ENCODE peak calls at places on chromosomes 1 and 21, in four cellular contexts. R, L, C and K are unnamed samples.

GRCh38 chr1:58931761-58932160 is 147.9 kb upstream of the JUN start:
- DNase-seq in R (no peak), L (no peak), C (no peak), K (no peak)

GRCh38 chr1:42674682-42675081 is 7.5 kb upstream of the YBX1 start:
- DNase-seq in R (no peak), L (no peak), C (no peak), K (no peak)

GRCh38 chr1:210477328-210477924 is 148.7 kb downstream of the HHAT start:
- DNase-seq in R (peak), L (peak), C (no peak), K (no peak)

GRCh38 chr1:237316352-237316751 is 274.4 kb downstream of the RYR2 start:
- DNase-seq in R (no peak), L (no peak), C (no peak), K (no peak)

GRCh38 chr1:179016694-179017382 is 8.9 kb upstream of the FAM20B start:
- DNase-seq in R (peak), L (peak), C (peak), K (peak)

GRCh38 chr1:45365051-45365450 is 24.8 kb upstream of the MUTYH start:
- DNase-seq in R (no peak), L (no peak), C (no peak), K (no peak)

GRCh38 chr1:227791425-227792090 is 23.9 kb upstream of the PRSS38 start:
- DNase-seq in R (no peak), L (no peak), C (no peak), K (no peak)

GRCh38 chr1:47385020-47385419 is 31.1 kb upstream of the FOXE3 start:
- DNase-seq in R (no peak), L (no peak), C (no peak), K (no peak)

GRCh38 chr1:183450086-183450485 is 22.2 kb upstream of the SMG7 start:
- DNase-seq in R (no peak), L (no peak), C (no peak), K (no peak)

GRCh38 chr1:117735045-117735992 is 129.5 kb downstream of the TENT5C start:
- DNase-seq in R (no peak), L (peak), C (no peak), K (peak)

GRCh38 chr1:117732065-117732789 is 126.4 kb downstream of the TENT5C start:
- DNase-seq in R (no peak), L (peak), C (no peak), K (no peak)

GRCh38 chr1:117734403-117734802 is 128.6 kb downstream of the TENT5C start:
- DNase-seq in R (no peak), L (no peak), C (no peak), K (no peak)

DNA sequence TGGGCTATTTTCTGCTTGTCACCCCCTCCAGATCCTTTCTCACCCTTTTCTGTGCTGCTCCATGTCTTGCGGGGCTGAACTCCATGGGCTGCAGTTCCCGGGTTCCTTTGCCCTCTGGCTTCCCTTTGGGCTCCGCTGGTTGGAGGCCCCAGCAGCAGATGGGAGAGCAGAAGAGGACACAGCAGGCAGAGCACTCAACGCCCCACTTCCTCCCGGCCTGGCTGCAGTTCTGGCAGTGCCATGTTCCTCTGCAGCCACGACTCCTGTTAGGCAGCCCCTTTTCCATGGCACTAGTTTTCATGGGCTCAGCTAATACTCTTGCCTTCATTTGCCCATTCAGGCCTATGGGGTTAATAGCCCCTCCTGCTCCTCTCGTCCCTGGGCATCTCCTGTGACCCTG is 127.1 kb downstream of the TENT5C start:
- DNase-seq in R (no peak), L (no peak), C (no peak), K (no peak)
- TF ChIP-seq ELF1 in R (no peak), L (no peak), C (no peak), K (no peak)

GRCh38 chr1:235011064-235011598 is 117.5 kb downstream of the TOMM20 start:
- DNase-seq in R (no peak), L (no peak), C (no peak), K (no peak)

GRCh38 chr1:235006816-235007215 is 121.8 kb downstream of the TOMM20 start:
- DNase-seq in R (no peak), L (no peak), C (no peak), K (no peak)

GRCh38 chr1:235009561-235010306 is 118.9 kb downstream of the TOMM20 start:
- DNase-seq in R (no peak), L (no peak), C (no peak), K (no peak)

GRCh38 chr1:235008239-235008638 is 120.4 kb downstream of the TOMM20 start:
- DNase-seq in R (no peak), L (no peak), C (no peak), K (no peak)

GRCh38 chr1:235009074-235009473 is 119.6 kb downstream of the TOMM20 start:
- DNase-seq in R (no peak), L (no peak), C (no peak), K (no peak)
- TF ChIP-seq ELF1 in R (no peak), L (no peak), C (no peak), K (no peak)

GRCh38 chr1:6612641-6613360 is 730 bp upstream of the PHF13 start:
- DNase-seq in R (no peak), L (peak), C (peak), K (peak)
- TF ChIP-seq ELF1 in R (no peak), L (no peak), C (no peak), K (no peak)

DNA sequence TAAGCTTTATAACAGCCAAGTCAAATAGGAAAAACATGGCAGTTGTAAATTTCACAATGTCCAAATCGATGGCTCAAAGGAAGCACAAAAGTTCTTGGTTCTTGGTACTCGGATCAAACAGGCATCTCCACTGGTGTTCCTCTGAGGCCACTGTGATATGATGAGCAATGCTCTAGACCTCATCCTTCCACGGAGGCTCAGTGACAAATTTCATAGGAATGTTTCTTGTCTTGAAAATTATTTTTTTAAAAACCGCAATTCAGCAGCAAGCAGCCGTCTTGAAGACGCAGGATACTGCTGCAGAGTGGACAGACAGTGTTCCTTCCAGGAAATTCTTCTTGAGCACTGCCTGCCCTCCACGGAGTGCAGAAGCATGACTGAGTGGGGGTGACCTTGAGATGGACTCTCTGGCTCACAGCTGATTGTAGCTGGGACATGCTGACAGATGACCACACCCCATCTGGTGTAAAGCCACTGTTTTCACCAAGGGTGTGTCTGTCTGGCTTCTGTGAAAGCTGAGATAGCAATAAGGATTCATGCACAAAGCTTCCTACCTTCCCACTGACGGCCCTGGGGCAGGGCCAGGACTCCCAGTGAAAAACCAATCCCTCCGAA is 61.9 kb downstream of the TIAM1 start:
- DNase-seq in R (peak), L (peak), C (no peak), K (no peak)
- TF ChIP-seq ELF1 in R (no peak), L (no peak), C (no peak), K (no peak)

GRCh38 chr1:113860891-113861290 is 10.6 kb downstream of the PTPN22 start:
- DNase-seq in R (no peak), L (no peak), C (no peak), K (no peak)
- TF ChIP-seq ELF1 in R (no peak), L (no peak), C (no peak), K (no peak)

GRCh38 chr1:26337206-26337535 is 16.8 kb downstream of the CRYBG2 start:
- DNase-seq in R (no peak), L (no peak), C (no peak), K (no peak)

GRCh38 chr1:26337625-26338024 is 16.3 kb downstream of the CRYBG2 start:
- DNase-seq in R (no peak), L (no peak), C (no peak), K (no peak)

GRCh38 chr1:26338670-26339069 is 15.3 kb downstream of the CRYBG2 start:
- DNase-seq in R (no peak), L (no peak), C (no peak), K (no peak)

GRCh38 chr1:26336477-26337205 is 17.3 kb downstream of the CRYBG2 start:
- DNase-seq in R (peak), L (peak), C (peak), K (no peak)

DNA sequence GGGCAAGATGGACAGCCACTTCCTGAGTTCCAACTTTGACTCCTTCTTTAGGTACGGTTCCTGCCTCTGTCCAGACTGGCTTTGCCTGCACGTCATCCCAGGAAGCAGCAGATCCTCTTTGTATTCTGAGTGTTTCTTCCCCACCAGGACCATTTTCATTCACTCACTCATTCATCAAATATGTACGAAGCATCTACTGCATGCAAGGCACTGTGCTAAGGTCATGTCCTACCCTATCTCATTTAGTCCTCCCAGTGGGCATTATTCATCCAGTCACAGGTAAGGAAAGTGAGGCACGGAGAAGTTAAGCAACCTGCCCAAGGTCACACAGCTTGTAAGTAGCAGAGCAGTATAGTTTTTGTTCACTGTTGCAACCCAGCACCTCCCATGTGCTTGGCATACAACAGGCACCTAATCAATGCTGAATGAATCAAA is 13.9 kb downstream of the CRYBG2 start:
- DNase-seq in R (no peak), L (no peak), C (no peak), K (no peak)
- TF ChIP-seq ELF1 in R (no peak), L (no peak), C (no peak), K (no peak)

GRCh38 chr21:45902292-45902995 is 79.1 kb upstream of the COL6A1 start:
- DNase-seq in R (no peak), L (no peak), C (no peak), K (no peak)

GRCh38 chr21:45898781-45899180 is 82.8 kb upstream of the COL6A1 start:
- DNase-seq in R (no peak), L (no peak), C (no peak), K (no peak)

GRCh38 chr21:45899317-45900033 is 82.1 kb upstream of the COL6A1 start:
- DNase-seq in R (no peak), L (no peak), C (no peak), K (no peak)

GRCh38 chr21:45900034-45900868 is 81.3 kb upstream of the COL6A1 start:
- DNase-seq in R (no peak), L (no peak), C (no peak), K (no peak)

GRCh38 chr21:45901061-45901690 is 80.4 kb upstream of the COL6A1 start:
- DNase-seq in R (no peak), L (no peak), C (no peak), K (no peak)
- TF ChIP-seq ELF1 in R (no peak), L (no peak), C (no peak), K (no peak)

GRCh38 chr1:219432191-219432606 is 180.7 kb downstream of the ZC3H11B start:
- DNase-seq in R (no peak), L (no peak), C (no peak), K (no peak)
- TF ChIP-seq ELF1 in R (no peak), L (no peak), C (no peak), K (no peak)